ENCODE peak calls at places on chromosomes 13 and 19, in seven cellular contexts. Y is IMR-90, W is H1, Q is neuronal stem cell, Z is mesendoderm, F is H9, M is mesenchymal stem cell. T is an unnamed sample. For H3K4me1, the result is how much of the 10 kb centered on the place peaks cover.

GRCh38 chr13:29136341-29136740 is 316.2 kb downstream of the MTUS2 start:
- DNase-seq in F (no peak), M (no peak), W (no peak), Z (no peak), Q (no peak), Y (no peak), T (no peak)

GRCh38 chr19:46737275-46737654 is 8.6 kb upstream of the FKRP start:
- DNase-seq in M (no peak), W (no peak), Q (no peak), F (no peak), Y (no peak), Z (no peak), T (no peak)

GRCh38 chr19:16232127-16232526 is 34.4 kb downstream of the AP1M1 start:
- DNase-seq in Q (no peak), F (no peak), Z (no peak), W (no peak), M (no peak), Y (no peak), T (no peak)

GRCh38 chr13:32446778-32447465 is 19.0 kb upstream of the N4BP2L1 start:
- DNase-seq in Y (no peak), Q (no peak), F (no peak), Z (peak), M (no peak), W (no peak), T (no peak)

GRCh38 chr13:87698268-87698667 is 27.1 kb downstream of the SLITRK5 start:
- DNase-seq in Y (no peak), W (no peak), M (no peak), F (no peak), Z (no peak), Q (no peak), T (no peak)

GRCh38 chr13:111877906-111878305 is 189.0 kb upstream of the SOX1 start:
- DNase-seq in Y (no peak), M (no peak), Q (no peak), F (no peak), Z (no peak), W (no peak), T (no peak)

GRCh38 chr19:15544970-15545369 is 36.6 kb downstream of the CYP4F22 start:
- DNase-seq in Q (no peak), F (no peak), M (no peak), W (no peak), Z (no peak), Y (no peak), T (no peak)

GRCh38 chr19:18007605-18007938 is 398 bp upstream of the ARRDC2 start:
- DNase-seq in Q (no peak), W (no peak), Z (no peak), M (no peak), F (no peak), Y (no peak), T (peak)

GRCh38 chr13:110869231-110869804 is 45.6 kb downstream of the ANKRD10 start:
- DNase-seq in Y (no peak), Z (no peak), W (no peak), F (no peak), M (no peak), Q (no peak), T (no peak)

GRCh38 chr13:109155301-109155761 is 525.9 kb downstream of the MYO16 start:
- DNase-seq in Y (peak), Z (no peak), Q (no peak), M (peak), W (no peak), F (no peak), T (peak)
- H3K4me1 ChIP-seq in Y (under half), Z (under half), Q (under half), M (under half), W (under half), F (under half), T (under half)

DNA sequence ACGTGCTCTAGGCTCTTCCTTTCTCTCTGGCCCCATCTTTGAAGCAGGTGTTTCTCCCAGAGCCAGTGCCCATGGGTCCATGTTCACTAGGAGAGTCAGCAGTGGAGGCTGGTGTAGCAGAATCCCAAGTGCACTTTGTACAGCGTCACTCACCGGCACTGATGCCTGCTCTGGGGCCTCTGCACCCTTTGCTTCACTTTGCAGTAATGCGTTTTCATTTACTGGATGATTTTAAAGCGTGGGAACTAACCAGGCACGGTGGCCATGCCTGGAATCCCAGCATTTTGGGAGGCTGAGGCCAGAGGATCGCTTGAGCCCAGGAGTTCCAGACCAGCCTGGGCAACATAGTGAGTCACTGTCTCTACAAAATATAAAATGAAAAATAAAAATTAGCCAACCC is 30.7 kb downstream of the SLC25A42 start:
- DNase-seq in Q (no peak), M (no peak), F (no peak), Y (no peak), Z (no peak), W (no peak), T (no peak)
- H3K27ac ChIP-seq in Q (no peak), M (no peak), F (no peak), Y (no peak), Z (no peak), W (no peak), T (no peak)

GRCh38 chr13:36325912-36326311 is 20.3 kb downstream of the SPART start:
- DNase-seq in Y (no peak), F (peak), W (no peak), Q (no peak), Z (peak), M (no peak), T (no peak)

GRCh38 chr13:36332986-36333385 is 13.2 kb downstream of the SPART start:
- DNase-seq in Y (peak), Q (no peak), M (peak), F (no peak), W (no peak), Z (no peak), T (no peak)

GRCh38 chr13:36323951-36324566 is 22.1 kb downstream of the SPART start:
- DNase-seq in Z (peak), M (peak), Q (no peak), W (no peak), F (no peak), Y (peak), T (peak)

GRCh38 chr13:36328821-36329220 is 17.4 kb downstream of the SPART start:
- DNase-seq in Q (no peak), Z (no peak), F (no peak), M (no peak), W (no peak), Y (no peak), T (no peak)

GRCh38 chr13:36329355-36329754 is 16.8 kb downstream of the SPART start:
- DNase-seq in M (no peak), Y (peak), F (no peak), W (no peak), Q (no peak), Z (no peak), T (no peak)
- H4K8ac ChIP-seq in M (no peak), Y (no peak), F (no peak), W (no peak), Q (no peak), Z (no peak), T (no peak)

GRCh38 chr19:39408392-39409206 is 2.0 kb downstream of the ZFP36 start:
- DNase-seq in Q (no peak), F (no peak), Z (no peak), Y (peak), W (no peak), M (peak), T (peak)

GRCh38 chr19:39406656-39407393 is at the start of gene ZFP36:
- DNase-seq in F (peak), Q (no peak), Y (peak), Z (peak), M (peak), W (no peak), T (peak)

GRCh38 chr19:39407394-39407643 is 672 bp downstream of the ZFP36 start:
- DNase-seq in F (no peak), M (no peak), W (no peak), Y (no peak), Q (no peak), Z (no peak), T (no peak)

GRCh38 chr19:39409207-39409885 is 2.7 kb downstream of the ZFP36 start:
- DNase-seq in F (peak), M (peak), Q (no peak), Y (peak), Z (peak), W (peak), T (peak)

DNA sequence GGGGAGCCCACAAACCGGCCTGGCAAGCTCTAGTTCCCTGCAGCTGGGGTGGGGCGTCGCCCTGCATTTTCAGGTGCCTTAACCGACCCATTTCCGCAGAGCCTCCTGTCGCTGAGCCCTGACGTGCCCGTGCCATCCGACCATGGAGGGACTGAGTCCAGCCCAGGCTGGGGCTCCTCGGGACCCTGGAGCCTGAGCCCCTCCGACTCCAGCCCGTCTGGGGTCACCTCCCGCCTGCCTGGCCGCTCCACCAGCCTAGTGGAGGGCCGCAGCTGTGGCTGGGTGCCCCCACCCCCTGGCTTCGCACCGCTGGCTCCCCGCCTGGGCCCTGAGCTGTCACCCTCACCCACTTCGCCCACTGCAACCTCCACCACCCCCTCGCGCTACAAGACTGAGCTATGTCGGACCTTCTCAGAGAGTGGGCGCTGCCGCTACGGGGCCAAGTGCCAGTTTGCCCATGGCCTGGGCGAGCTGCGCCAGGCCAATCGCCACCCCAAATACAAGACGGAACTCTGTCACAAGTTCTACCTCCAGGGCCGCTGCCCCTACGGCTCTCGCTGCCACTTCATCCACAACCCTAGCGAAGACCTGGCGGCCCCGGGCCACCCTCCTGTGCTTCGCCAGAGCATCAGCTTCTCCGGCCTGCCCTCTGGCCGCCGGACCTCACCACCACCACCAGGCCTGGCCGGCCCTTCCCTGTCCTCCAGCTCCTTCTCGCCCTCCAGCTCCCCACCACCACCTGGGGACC is 1.2 kb downstream of the ZFP36 start:
- DNase-seq in Q (no peak), W (no peak), Z (no peak), Y (no peak), F (no peak), M (peak), T (peak)
- H3K4me1 ChIP-seq in Q (under half), W (under half), Z (under half), Y (under half), F (under half), M (under half), T (under half)

GRCh38 chr19:2678043-2678671 is 24.3 kb downstream of the GNG7 start:
- DNase-seq in W (no peak), F (no peak), Z (no peak), M (no peak), Q (no peak), Y (no peak), T (no peak)
- H3K27ac ChIP-seq in W (no peak), F (no peak), Z (no peak), M (no peak), Q (no peak), Y (no peak), T (no peak)

GRCh38 chr13:30394798-30395191 is 27.5 kb upstream of the UBE2L5 start:
- DNase-seq in W (no peak), Q (no peak), Z (no peak), Y (peak), F (no peak), M (peak), T (no peak)
- H4K8ac ChIP-seq in W (no peak), Q (no peak), Z (no peak), Y (peak), F (no peak), M (peak), T (peak)

GRCh38 chr13:46382224-46382623 is 4.8 kb downstream of the RUBCNL start:
- DNase-seq in Z (no peak), W (no peak), F (no peak), Q (no peak), Y (no peak), M (no peak), T (no peak)
- H3K4me1 ChIP-seq in Z (under half), W (under half), F (under half), Q (under half), Y (under half), M (under half), T (under half)

GRCh38 chr19:3059653-3060052 is 2.6 kb downstream of the TLE5 start:
- DNase-seq in W (no peak), F (no peak), Y (no peak), Z (no peak), M (no peak), Q (no peak), T (no peak)

GRCh38 chr19:3057275-3057714 is 5.0 kb downstream of the TLE5 start:
- DNase-seq in Z (peak), Q (no peak), F (peak), Y (no peak), W (no peak), M (no peak), T (peak)

GRCh38 chr19:3060852-3061182 is 1.5 kb downstream of the TLE5 start:
- DNase-seq in M (no peak), Z (no peak), F (no peak), Y (no peak), Q (no peak), W (no peak), T (no peak)

GRCh38 chr19:3058009-3058820 is 4.1 kb downstream of the TLE5 start:
- DNase-seq in Q (no peak), M (no peak), W (no peak), Y (no peak), F (no peak), Z (no peak), T (peak)

DNA sequence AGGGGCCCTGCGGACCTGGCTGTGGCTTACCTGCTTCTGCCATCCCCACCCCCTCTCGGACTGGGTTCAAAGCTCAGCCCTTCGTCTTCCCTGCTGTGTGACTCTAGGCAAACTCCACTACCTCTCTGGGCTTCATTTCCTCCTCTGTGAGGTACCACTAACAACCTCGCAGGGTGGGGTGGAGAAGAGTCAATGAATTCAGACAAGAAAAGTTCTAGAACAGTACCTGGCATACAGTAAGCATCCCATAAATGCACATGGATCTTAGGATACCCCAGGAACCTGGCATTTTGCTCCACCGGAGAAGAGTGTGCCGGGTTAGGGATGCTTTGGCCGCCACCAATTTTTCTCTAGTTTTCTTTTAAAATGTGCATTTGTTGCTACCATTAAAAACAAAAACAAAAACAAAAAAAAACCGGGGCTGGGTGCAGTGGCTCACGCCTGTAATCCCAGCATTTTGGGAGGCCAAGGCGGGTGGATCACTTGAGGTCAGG is 3.4 kb downstream of the TLE5 start:
- DNase-seq in W (no peak), Q (no peak), Y (no peak), F (no peak), M (no peak), Z (no peak), T (no peak)
- H3K27ac ChIP-seq in W (no peak), Q (no peak), Y (no peak), F (no peak), M (no peak), Z (no peak), T (no peak)